ENCODE peak calls at places on chromosomes 3 and 15, in four cellular contexts. G is HL-60, P is AG10803, V is uterus. D is an unnamed sample.

GRCh38 chr15:58627046-58627445 is 122.5 kb downstream of the ADAM10 start:
- DNase-seq in G (no peak), P (no peak), V (no peak), D (no peak)

GRCh38 chr3:186598108-186598784 is 14.6 kb upstream of the AHSG start:
- DNase-seq in G (no peak), P (peak), V (no peak), D (peak)

GRCh38 chr15:42933886-42934667 is 13.5 kb upstream of the TTBK2 start:
- DNase-seq in G (no peak), P (no peak), V (no peak), D (no peak)

GRCh38 chr15:90987561-90988141 is 6.7 kb downstream of the PRC1 start:
- DNase-seq in G (no peak), P (no peak), V (no peak), D (peak)

GRCh38 chr3:50154840-50155490 is at the start of gene SEMA3F:
- DNase-seq in G (no peak), P (peak), V (peak), D (peak)

GRCh38 chr3:32630266-32630665 is 54.7 kb upstream of the CNOT10 start:
- DNase-seq in G (no peak), P (peak), V (no peak), D (peak)

GRCh38 chr3:52403271-52403841 is 41.5 kb downstream of the SEMA3G start:
- DNase-seq in G (no peak), P (no peak), V (no peak), D (no peak)

GRCh38 chr15:52760562-52760961 is 29.6 kb downstream of the ONECUT1 start:
- DNase-seq in G (no peak), P (no peak), V (no peak), D (no peak)

GRCh38 chr15:38069001-38069400 is 134.6 kb downstream of the TMCO5A start:
- DNase-seq in G (no peak), P (peak), V (no peak), D (peak)

GRCh38 chr15:25710184-25710583 is 152.9 kb downstream of the ATP10A start:
- DNase-seq in G (no peak), P (peak), V (peak), D (peak)

GRCh38 chr3:189458536-189458935 is 172.7 kb upstream of the TP63 start:
- DNase-seq in G (no peak), P (no peak), V (no peak), D (no peak)

GRCh38 chr15:71312194-71312708 is 197.0 kb downstream of the THSD4 start:
- DNase-seq in G (no peak), P (no peak), V (no peak), D (no peak)

GRCh38 chr15:40906947-40907802 is 12.9 kb downstream of the VPS18 start:
- DNase-seq in G (no peak), P (no peak), V (no peak), D (no peak)

GRCh38 chr3:64143399-64144130 is 81.7 kb downstream of the PRICKLE2 start:
- DNase-seq in G (no peak), P (peak), V (no peak), D (peak)

GRCh38 chr3:186277268-186277909 is 84.6 kb downstream of the DGKG start:
- DNase-seq in G (no peak), P (peak), V (no peak), D (peak)

GRCh38 chr3:38650248-38650940 is 907 bp upstream of the SCN5A start:
- DNase-seq in G (no peak), P (no peak), V (no peak), D (no peak)

GRCh38 chr15:22980189-22981136 is at the start of gene CYFIP1:
- DNase-seq in G (peak), P (peak), V (peak), D (peak)

GRCh38 chr15:39454189-39454986 is 126.5 kb upstream of the THBS1 start:
- DNase-seq in G (no peak), P (peak), V (no peak), D (peak)

GRCh38 chr3:37812497-37812896 is 49.2 kb upstream of the CTDSPL start:
- DNase-seq in G (no peak), P (no peak), V (peak), D (peak)

GRCh38 chr15:41917767-41918430 is 24.0 kb upstream of the SPTBN5 start:
- DNase-seq in G (peak), P (peak), V (no peak), D (peak)

GRCh38 chr3:63141-63845 is 133.3 kb upstream of the CHL1 start:
- DNase-seq in G (no peak), P (no peak), V (no peak), D (no peak)

GRCh38 chr3:39209329-39209970 is 17.1 kb upstream of the XIRP1 start:
- DNase-seq in G (no peak), P (no peak), V (no peak), D (no peak)

GRCh38 chr3:16286161-16286560 is 21.1 kb downstream of the OXNAD1 start:
- DNase-seq in G (no peak), P (no peak), V (no peak), D (no peak)

GRCh38 chr3:9782777-9783176 is 9.5 kb downstream of the TADA3 start:
- DNase-seq in G (peak), P (no peak), V (no peak), D (no peak)

GRCh38 chr3:63975705-63976104 is 47.6 kb downstream of the PSMD6 start:
- DNase-seq in G (no peak), P (peak), V (peak), D (peak)

GRCh38 chr3:101849714-101850326 is 506 bp downstream of the NFKBIZ start:
- DNase-seq in G (no peak), P (no peak), V (peak), D (peak)

GRCh38 chr3:17138246-17139039 is 253.7 kb downstream of the PLCL2 start:
- DNase-seq in G (no peak), P (no peak), V (no peak), D (no peak)

GRCh38 chr3:146827836-146828235 is 222.7 kb upstream of the PLSCR5 start:
- DNase-seq in G (no peak), P (no peak), V (no peak), D (no peak)

GRCh38 chr15:96361309-96362000 is 31.0 kb downstream of the NR2F2 start:
- DNase-seq in G (no peak), P (no peak), V (no peak), D (peak)

GRCh38 chr15:66483131-66483566 is 14.4 kb downstream of the SNAPC5 start:
- DNase-seq in G (no peak), P (peak), V (no peak), D (peak)

GRCh38 chr15:69604050-69604378 is 151.4 kb downstream of the RPLP1 start:
- DNase-seq in G (no peak), P (no peak), V (no peak), D (no peak)

GRCh38 chr3:177647876-177648275 is 450.6 kb upstream of the TBL1XR1 start:
- DNase-seq in G (no peak), P (no peak), V (no peak), D (no peak)

GRCh38 chr3:14565791-14566588 is 25.8 kb upstream of the GRIP2 start:
- DNase-seq in G (peak), P (peak), V (no peak), D (no peak)

GRCh38 chr15:99014803-99015676 is 7.4 kb upstream of the PGPEP1L start:
- DNase-seq in G (no peak), P (peak), V (peak), D (peak)

GRCh38 chr15:82110144-82110543 is 64.3 kb upstream of the MEX3B start:
- DNase-seq in G (no peak), P (no peak), V (no peak), D (no peak)

DNA sequence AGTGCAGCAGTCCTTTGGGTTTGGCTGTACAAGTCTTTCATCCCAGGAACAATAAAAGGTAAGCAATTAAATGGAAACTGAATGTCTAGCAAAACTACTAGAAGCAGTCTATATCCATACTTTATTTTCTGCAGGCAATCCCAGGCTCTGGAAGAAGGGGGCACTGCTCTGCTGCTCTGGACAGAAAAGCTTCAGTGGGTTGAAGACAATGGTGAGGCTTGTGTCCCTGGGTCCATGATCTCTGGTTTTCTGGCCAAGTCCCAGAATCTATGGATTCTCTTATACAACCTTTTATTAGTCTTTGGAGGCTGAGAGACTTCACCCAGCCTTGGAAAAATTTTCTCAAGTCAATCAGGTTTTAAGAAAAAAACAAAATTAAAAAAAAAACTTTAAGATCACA is 35.6 kb downstream of the SCAP start:
- DNase-seq in G (no peak), P (no peak), V (no peak), D (no peak)
- TF ChIP-seq CTCF in G (no peak), P (peak), V (no peak), D (peak)

DNA sequence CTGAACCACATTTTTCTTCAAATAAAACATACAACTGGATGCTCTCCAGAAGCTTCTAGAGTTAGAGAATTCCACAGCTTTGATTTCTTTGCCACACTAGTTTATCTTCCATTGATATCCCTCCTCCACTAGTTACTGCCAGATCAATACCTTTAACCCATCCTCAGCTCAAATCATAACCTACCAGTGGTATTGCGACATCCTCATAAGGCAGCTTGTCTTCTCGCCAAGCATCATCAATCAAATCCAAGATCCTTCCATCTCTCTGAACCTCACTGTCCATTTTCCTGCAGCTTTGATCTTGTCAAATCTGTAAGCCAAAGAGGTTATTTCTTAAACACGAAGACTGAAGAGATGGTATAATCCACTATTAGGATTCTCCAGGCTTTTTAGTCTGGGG is 3.2 kb downstream of the ANAPC13 start:
- DNase-seq in G (no peak), P (no peak), V (no peak), D (no peak)
- H3K4me3 ChIP-seq in G (no peak), P (no peak), V (no peak), D (no peak)

GRCh38 chr15:92580933-92581445 is 74.6 kb downstream of the FAM174B start:
- DNase-seq in G (no peak), P (no peak), V (no peak), D (no peak)
- TF ChIP-seq CTCF in G (no peak), P (no peak), V (no peak), D (no peak)

DNA sequence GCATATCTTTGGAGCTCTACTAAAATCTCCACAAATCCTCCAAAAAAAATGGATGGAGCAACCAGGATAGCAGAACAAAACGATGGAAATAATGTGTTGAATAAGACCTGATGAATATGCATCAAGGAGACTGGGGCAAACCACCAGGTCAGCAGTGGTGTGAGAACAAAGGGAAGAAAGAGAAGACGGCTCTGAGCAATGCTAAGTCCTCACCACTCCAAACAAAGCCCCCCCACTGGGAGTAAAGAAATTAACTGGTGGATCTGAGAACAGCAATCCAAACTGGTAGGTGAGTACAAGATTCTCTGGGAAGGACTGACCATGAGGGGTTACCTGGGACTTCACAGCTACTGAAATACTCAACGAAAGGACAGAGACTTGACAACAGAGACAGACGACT is 977.3 kb downstream of the TBL1XR1 start:
- DNase-seq in G (no peak), P (no peak), V (no peak), D (no peak)
- H3K4me3 ChIP-seq in G (no peak), P (no peak), V (no peak), D (no peak)

DNA sequence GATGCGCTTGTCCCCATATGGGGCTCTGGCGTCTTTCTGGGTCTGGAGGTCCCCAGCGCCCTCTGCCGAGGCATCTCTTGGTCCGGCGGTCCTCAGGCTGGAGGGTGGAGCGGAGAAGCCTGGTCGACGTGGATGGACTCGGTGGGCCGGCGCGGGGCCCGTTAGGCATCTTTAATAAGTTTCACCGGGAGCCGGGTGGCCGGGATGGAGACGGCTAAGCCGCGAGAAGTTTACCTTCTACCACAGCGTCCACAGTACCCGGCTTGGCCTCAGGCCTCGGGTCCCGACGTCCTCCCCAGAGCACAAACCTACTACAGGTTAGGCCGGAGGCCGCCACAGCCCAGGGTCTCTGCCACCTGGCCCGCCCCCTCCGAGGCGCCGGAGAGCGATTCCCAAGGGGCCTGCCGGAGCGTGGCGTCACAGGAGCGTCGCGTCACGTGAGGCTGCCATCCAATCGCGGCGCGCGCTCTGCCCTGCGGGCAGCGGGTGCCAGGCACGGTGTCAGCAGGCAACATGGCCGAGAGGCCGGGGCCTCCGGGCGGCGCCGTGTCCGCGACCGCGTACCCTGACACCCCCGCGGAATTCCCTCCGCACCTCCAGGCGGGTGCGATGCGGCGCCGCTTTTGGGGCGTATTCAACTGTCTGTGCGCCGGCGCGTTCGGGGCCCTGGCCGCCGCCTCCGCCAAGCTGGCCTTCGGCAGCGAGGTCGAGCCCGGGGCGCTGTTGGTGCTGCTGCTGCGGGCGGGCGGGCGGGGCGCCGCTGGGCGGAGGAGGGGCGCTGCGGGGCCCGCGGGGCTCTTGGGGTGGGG is at the start of gene TMEM42:
- DNase-seq in G (peak), P (peak), V (peak), D (peak)
- TF ChIP-seq CTCF in G (no peak), P (peak), V (peak), D (peak)

GRCh38 chr3:23324745-23325144 is 121.6 kb downstream of the UBE2E2 start:
- DNase-seq in G (no peak), P (peak), V (no peak), D (peak)
- H3K4me3 ChIP-seq in G (no peak), P (no peak), V (no peak), D (no peak)

GRCh38 chr3:132321321-132321720 is 4.1 kb downstream of the ACP3 start:
- DNase-seq in G (no peak), P (no peak), V (no peak), D (no peak)
- TF ChIP-seq CTCF in G (no peak), P (no peak), V (no peak), D (no peak)

GRCh38 chr3:170421758-170422157 is 3.1 kb downstream of the CLDN11 start:
- DNase-seq in G (no peak), P (no peak), V (no peak), D (no peak)

GRCh38 chr3:170418422-170419300 is at the start of gene CLDN11:
- DNase-seq in G (no peak), P (peak), V (peak), D (peak)

GRCh38 chr3:170419301-170420087 is 826 bp downstream of the CLDN11 start:
- DNase-seq in G (no peak), P (peak), V (peak), D (no peak)

GRCh38 chr3:170421147-170421641 is 2.5 kb downstream of the CLDN11 start:
- DNase-seq in G (no peak), P (peak), V (peak), D (peak)

GRCh38 chr3:170420307-170420821 is 1.7 kb downstream of the CLDN11 start:
- DNase-seq in G (no peak), P (peak), V (peak), D (no peak)
- H3K4me3 ChIP-seq in G (no peak), P (peak), V (peak), D (peak)

D was measured in foreskin fibroblast.